ENCODE peak calls at places on chromosomes 12 and 14, in ten cellular contexts. W is hepatocyte, D is stomach, V is psoas muscle, Q is cardiac muscle cell, I is astrocyte, M is A549, C is pancreas, N is HCT116, X is vagina. P is an unnamed sample.

GRCh38 chr14:81206115-81206514 is 14.6 kb downstream of the GTF2A1 start:
- DNase-seq in X (no peak), I (no peak), M (no peak), D (no peak), Q (no peak), W (no peak), V (no peak), C (no peak), N (no peak), P (no peak)

GRCh38 chr14:100549834-100550625 is 37.2 kb downstream of the BEGAIN start:
- DNase-seq in M (no peak), X (no peak), D (no peak), C (no peak), Q (no peak), W (no peak), V (no peak), N (no peak), I (no peak), P (no peak)

GRCh38 chr12:62247242-62247641 is 13.0 kb upstream of the USP15 start:
- DNase-seq in N (no peak), Q (no peak), C (no peak), M (no peak), D (no peak), X (no peak), V (no peak), I (no peak), W (peak; percentile 12), P (no peak)

GRCh38 chr12:13167226-13167625 is 29.3 kb upstream of the EMP1 start:
- DNase-seq in C (no peak), V (no peak), Q (no peak), I (no peak), N (no peak), X (peak; percentile 80), D (no peak), M (no peak), W (peak; percentile 29), P (no peak)

GRCh38 chr12:65948320-65949008 is 124.2 kb downstream of the HMGA2 start:
- DNase-seq in V (peak; percentile 48), C (peak; percentile 63), M (peak; percentile 63), Q (peak; percentile 98), W (peak; percentile 81), X (no peak), I (peak; percentile 98), N (peak; percentile 95), D (peak; percentile 50), P (peak; percentile 93)

GRCh38 chr12:68067762-68068376 is 78.6 kb downstream of the IFNG-AS1 start:
- DNase-seq in M (peak; percentile 12), X (no peak), V (no peak), W (no peak), Q (peak; percentile 1), D (no peak), C (no peak), N (peak; percentile 6), I (no peak), P (peak; percentile 15)

GRCh38 chr12:104177663-104178501 is 37.7 kb upstream of the TXNRD1 start:
- DNase-seq in D (peak; percentile 38), M (peak; percentile 95), I (peak; percentile 98), V (peak; percentile 75), X (peak; percentile 99), C (peak; percentile 36), N (peak; percentile 33), Q (peak; percentile 100), W (peak; percentile 67), P (peak; percentile 20)

GRCh38 chr14:26410189-26410685 is 187.6 kb downstream of the NOVA1 start:
- DNase-seq in V (no peak), M (no peak), X (no peak), D (no peak), Q (no peak), I (no peak), C (no peak), N (no peak), W (no peak), P (no peak)

GRCh38 chr12:62292761-62293446 is 32.7 kb downstream of the USP15 start:
- DNase-seq in I (peak; percentile 15), M (no peak), C (no peak), Q (peak; percentile 23), X (no peak), D (no peak), N (no peak), W (no peak), V (no peak), P (no peak)

GRCh38 chr12:116495260-116495659 is 63.9 kb upstream of the MAP1LC3B2 start:
- DNase-seq in X (no peak), Q (peak; percentile 17), D (peak; percentile 34), M (peak; percentile 47), N (peak; percentile 94), W (peak; percentile 37), V (no peak), C (no peak), I (peak; percentile 66), P (no peak)

GRCh38 chr12:116502989-116503496 is 56.1 kb upstream of the MAP1LC3B2 start:
- DNase-seq in D (peak; percentile 41), M (peak; percentile 85), Q (no peak), I (no peak), N (no peak), C (no peak), V (no peak), X (no peak), W (peak; percentile 69), P (no peak)

GRCh38 chr12:116497051-116497529 is 62.1 kb upstream of the MAP1LC3B2 start:
- DNase-seq in Q (no peak), D (peak; percentile 54), M (no peak), V (peak; percentile 43), N (peak; percentile 74), I (no peak), W (no peak), X (no peak), C (no peak), P (no peak)

GRCh38 chr12:116502141-116502725 is 56.9 kb upstream of the MAP1LC3B2 start:
- DNase-seq in Q (no peak), I (no peak), D (no peak), W (no peak), C (no peak), N (no peak), X (no peak), V (no peak), M (no peak), P (peak; percentile 32)

DNA sequence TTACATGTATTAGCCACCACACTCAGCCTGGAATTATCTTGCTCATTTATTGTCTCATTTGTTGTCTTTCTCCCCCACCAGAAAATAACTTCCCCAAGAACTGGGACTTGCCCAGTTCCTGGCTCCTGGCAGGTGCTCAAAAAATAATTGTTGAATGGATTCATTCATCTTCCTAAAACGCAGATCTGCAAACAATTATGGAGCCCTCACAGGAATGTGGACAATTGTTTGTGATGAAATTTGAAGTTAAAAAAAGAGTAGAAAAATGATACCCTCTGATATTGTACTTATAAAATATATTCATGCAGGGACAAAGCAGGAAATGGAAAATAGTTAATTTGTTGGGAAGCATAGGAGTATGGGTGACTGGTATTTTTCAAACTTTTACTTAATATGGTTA is 60.7 kb upstream of the MAP1LC3B2 start:
- DNase-seq in C (no peak), Q (peak; percentile 19), M (no peak), W (no peak), V (no peak), I (no peak), D (no peak), N (no peak), X (no peak), P (peak; percentile 37)
- H3K4me1 ChIP-seq in C (no peaks in the 10 kb centered on the region), Q (no peaks in the 10 kb centered on the region), M (peaks cover 37% of the 10 kb centered on the region), W (no peaks in the 10 kb centered on the region), V (peaks cover 19% of the 10 kb centered on the region), I (peaks cover 7% of the 10 kb centered on the region), D (no peaks in the 10 kb centered on the region), N (peaks cover 77% of the 10 kb centered on the region), X (no peaks in the 10 kb centered on the region), P (no peaks in the 10 kb centered on the region)

DNA sequence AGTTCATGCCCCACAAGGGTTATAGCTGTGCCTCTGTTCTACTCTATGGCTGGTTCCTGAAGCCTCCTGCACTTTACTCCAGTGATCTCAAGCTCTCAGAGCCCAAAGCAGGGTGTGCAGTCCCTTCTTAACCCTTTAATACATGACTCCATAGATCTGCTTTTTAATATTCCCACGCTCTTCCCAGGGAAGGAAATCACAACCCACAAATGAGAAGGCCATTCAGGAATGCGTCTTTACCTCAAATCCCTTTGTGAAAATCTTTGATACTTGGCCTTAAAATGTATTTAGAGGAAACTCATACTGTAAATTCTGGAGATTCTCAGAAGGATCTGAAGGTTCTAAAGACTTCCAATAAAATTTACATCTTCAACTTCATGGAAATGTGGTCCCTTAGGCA is 17.0 kb downstream of the NID2 start:
- DNase-seq in V (no peak), N (no peak), M (no peak), I (peak; percentile 90), X (no peak), W (no peak), Q (peak; percentile 50), D (no peak), C (no peak), P (no peak)
- H3K4me1 ChIP-seq in V (peaks cover 7% of the 10 kb centered on the region), N (no peaks in the 10 kb centered on the region), M (no peaks in the 10 kb centered on the region), I (peaks cover 47% of the 10 kb centered on the region), X (peaks cover 34% of the 10 kb centered on the region), W (peaks cover 26% of the 10 kb centered on the region), Q (peaks cover 68% of the 10 kb centered on the region), D (peaks cover 75% of the 10 kb centered on the region), C (no peaks in the 10 kb centered on the region), P (peaks cover 29% of the 10 kb centered on the region)

GRCh38 chr14:22544881-22545420 is 44.1 kb downstream of the DAD1 start:
- DNase-seq in M (no peak), W (no peak), C (no peak), Q (no peak), D (no peak), X (no peak), N (no peak), V (no peak), I (no peak), P (peak; percentile 67)
- H3K4me1 ChIP-seq in M (peaks cover 2% of the 10 kb centered on the region), W (peaks cover 30% of the 10 kb centered on the region), C (peaks cover 11% of the 10 kb centered on the region), Q (no peaks in the 10 kb centered on the region), D (peaks cover 29% of the 10 kb centered on the region), X (peaks cover 42% of the 10 kb centered on the region), N (no peaks in the 10 kb centered on the region), V (peaks cover 11% of the 10 kb centered on the region), I (peaks cover 33% of the 10 kb centered on the region), P (peaks cover 94% of the 10 kb centered on the region)

DNA sequence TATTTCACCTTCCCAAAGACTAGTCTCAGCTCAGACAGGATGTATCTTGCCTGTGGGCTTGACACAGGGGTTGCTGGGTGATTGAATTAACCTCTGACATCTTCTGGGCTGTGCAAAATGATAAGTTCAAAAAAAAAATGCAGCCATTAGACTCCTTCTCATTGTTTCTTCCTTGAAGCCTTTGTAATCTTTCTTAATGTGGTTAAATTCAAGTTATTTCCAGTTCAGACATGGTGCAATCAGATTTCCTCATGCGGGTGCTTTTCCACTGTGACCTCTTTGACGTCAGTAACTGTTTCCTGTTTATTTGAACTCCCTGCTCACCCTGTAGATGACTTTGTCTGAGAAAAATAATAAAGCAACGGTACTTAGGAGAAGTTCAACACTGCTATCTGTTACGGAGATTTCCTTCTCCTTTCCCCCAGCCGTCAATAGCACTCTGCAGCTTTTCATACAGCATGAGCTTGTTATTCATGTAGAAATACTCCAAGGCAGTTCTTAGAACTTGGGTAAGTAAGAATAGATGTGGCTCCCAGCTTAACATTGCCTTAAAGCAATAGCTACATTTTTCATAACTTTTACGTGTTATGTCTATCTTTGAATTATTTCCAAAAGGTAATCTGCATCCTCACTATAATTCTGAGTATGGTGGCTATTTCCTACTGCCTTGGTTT is 155.5 kb downstream of the PRKCH start:
- DNase-seq in X (peak; percentile 95), N (no peak), I (peak; percentile 95), C (no peak), V (no peak), D (peak; percentile 48), W (peak; percentile 47), Q (peak; percentile 99), M (peak; percentile 94), P (no peak)
- H3K4me1 ChIP-seq in X (peaks cover 63% of the 10 kb centered on the region), N (peaks cover 52% of the 10 kb centered on the region), I (peaks cover 46% of the 10 kb centered on the region), C (peaks cover 61% of the 10 kb centered on the region), V (peaks cover 29% of the 10 kb centered on the region), D (peaks cover 61% of the 10 kb centered on the region), W (peaks cover 19% of the 10 kb centered on the region), Q (peaks cover 48% of the 10 kb centered on the region), M (peaks cover 85% of the 10 kb centered on the region), P (peaks cover 8% of the 10 kb centered on the region)

GRCh38 chr14:95255013-95255412 is 64.7 kb downstream of the CLMN start:
- DNase-seq in W (no peak), D (no peak), C (no peak), I (no peak), N (no peak), Q (no peak), M (no peak), X (no peak), V (no peak), P (no peak)
- H3K4me1 ChIP-seq in W (peaks cover 6% of the 10 kb centered on the region), D (peaks cover 14% of the 10 kb centered on the region), C (peaks cover 52% of the 10 kb centered on the region), I (peaks cover 20% of the 10 kb centered on the region), N (peaks cover 8% of the 10 kb centered on the region), Q (peaks cover 7% of the 10 kb centered on the region), M (peaks cover 25% of the 10 kb centered on the region), X (peaks cover 29% of the 10 kb centered on the region), V (no peaks in the 10 kb centered on the region), P (peaks cover 81% of the 10 kb centered on the region)

P was measured in A673.